ENCODE peak calls at places on chromosomes 6 and 20, in four cellular contexts. J is K562; U is effector memory CD4-positive, alpha-beta T cell; A is SK-N-SH. B is an unnamed sample.

GRCh38 chr6:111494951-111495350 is 11.9 kb upstream of the REV3L start:
- DNase-seq in A (no peak), J (no peak), U (no peak), B (no peak)

GRCh38 chr6:38501931-38502330 is 137.8 kb downstream of the BTBD9 start:
- DNase-seq in A (no peak), J (no peak), U (no peak), B (no peak)

GRCh38 chr6:90397929-90398674 is 101.5 kb upstream of the BACH2 start:
- DNase-seq in A (peak; percentile 26), J (no peak), U (peak; percentile 76), B (no peak)

GRCh38 chr20:36862857-36863668 is 12.9 kb upstream of the TLDC2 start:
- DNase-seq in A (no peak), U (no peak), J (peak; percentile 36), B (no peak)

GRCh38 chr20:52838510-52839241 is 133.5 kb upstream of the TSHZ2 start:
- DNase-seq in U (no peak), A (no peak), J (no peak), B (no peak)

GRCh38 chr20:37142708-37143107 is 36.4 kb upstream of the RPN2 start:
- DNase-seq in J (no peak), U (no peak), A (no peak), B (peak; percentile 19)

GRCh38 chr6:938271-939046 is 245.5 kb upstream of the EXOC2 start:
- DNase-seq in U (no peak), J (no peak), A (no peak), B (no peak)

GRCh38 chr20:51366155-51366886 is 176.2 kb downstream of the NFATC2 start:
- DNase-seq in J (peak; percentile 37), A (no peak), U (no peak), B (peak; percentile 100)

GRCh38 chr6:137043710-137044365 is 927 bp downstream of the IL20RA start:
- DNase-seq in U (no peak), J (no peak), A (no peak), B (no peak)

GRCh38 chr6:141169419-141169818 is 963.3 kb upstream of the GJE1 start:
- DNase-seq in A (no peak), J (no peak), U (no peak), B (peak; percentile 16)

GRCh38 chr6:85472744-85473143 is 22.9 kb downstream of the NT5E start:
- DNase-seq in A (no peak), J (no peak), U (no peak), B (no peak)

GRCh38 chr6:117505337-117505736 is 22.9 kb downstream of the DCBLD1 start:
- DNase-seq in A (no peak), U (no peak), J (no peak), B (no peak)

GRCh38 chr6:25508051-25508450 is 144.0 kb upstream of the SCGN start:
- DNase-seq in J (no peak), A (no peak), U (no peak), B (no peak)

GRCh38 chr6:113907107-113907506 is 50.0 kb downstream of the MARCKS start:
- DNase-seq in A (no peak), U (no peak), J (no peak), B (no peak)

GRCh38 chr6:98024359-98024758 is 741.3 kb upstream of the MMS22L start:
- DNase-seq in A (no peak), U (no peak), J (no peak), B (no peak)

GRCh38 chr6:145842693-145843546 is 28.3 kb upstream of the FBXO30 start:
- DNase-seq in A (peak; percentile 6), U (no peak), J (no peak), B (no peak)

GRCh38 chr6:6230286-6230685 is 90.2 kb downstream of the F13A1 start:
- DNase-seq in J (peak; percentile 19), U (no peak), A (no peak), B (no peak)

GRCh38 chr6:4421837-4422236 is 286.5 kb upstream of the ECI2 start:
- DNase-seq in U (no peak), A (no peak), J (no peak), B (no peak)

GRCh38 chr6:165685302-165685701 is 22.3 kb upstream of the PDE10A start:
- DNase-seq in U (no peak), A (no peak), J (no peak), B (no peak)

GRCh38 chr6:45697605-45698004 is 318.1 kb downstream of the CLIC5 start:
- DNase-seq in U (no peak), A (no peak), J (peak; percentile 5), B (peak; percentile 84)

GRCh38 chr20:46025376-46025783 is 3.6 kb upstream of the SLC12A5 start:
- DNase-seq in A (peak; percentile 30), J (no peak), U (no peak), B (no peak)

GRCh38 chr6:167571550-167571949 is 246.7 kb downstream of the TTLL2 start:
- DNase-seq in U (no peak), A (no peak), J (no peak), B (no peak)

GRCh38 chr20:45336530-45337366 is 11.5 kb downstream of the SDC4 start:
- DNase-seq in J (no peak), U (no peak), A (no peak), B (peak; percentile 95)

GRCh38 chr6:113172531-113172966 is 684.6 kb upstream of the MARCKS start:
- DNase-seq in J (no peak), U (no peak), A (peak; percentile 10), B (no peak)

GRCh38 chr20:34925981-34926380 is 29.6 kb downstream of the GSS start:
- DNase-seq in A (no peak), U (no peak), J (no peak), B (no peak)

GRCh38 chr6:14464049-14464448 is 346.5 kb downstream of the CD83 start:
- DNase-seq in J (peak; percentile 81), A (no peak), U (no peak), B (no peak)

GRCh38 chr20:48196486-48196885 is 411.2 kb upstream of the SULF2 start:
- DNase-seq in U (no peak), J (no peak), A (no peak), B (no peak)

GRCh38 chr20:50586531-50587232 is 76.5 kb downstream of the PTPN1 start:
- DNase-seq in J (no peak), A (no peak), U (no peak), B (no peak)

GRCh38 chr6:164398647-164399046 is 910.8 kb downstream of the C6orf118 start:
- DNase-seq in J (no peak), U (no peak), A (no peak), B (no peak)

GRCh38 chr20:54643761-54644160 is 168.4 kb downstream of the DOK5 start:
- DNase-seq in J (no peak), A (no peak), U (no peak), B (no peak)

GRCh38 chr20:22752324-22752723 is 168.0 kb upstream of the FOXA2 start:
- DNase-seq in U (no peak), A (no peak), J (no peak), B (no peak)

GRCh38 chr6:85460951-85461805 is 11.3 kb downstream of the NT5E start:
- DNase-seq in U (no peak), A (no peak), J (no peak), B (no peak)

GRCh38 chr6:19838442-19839236 is 1.5 kb downstream of the ID4 start:
- DNase-seq in U (no peak), A (peak; percentile 45), J (no peak), B (no peak)

GRCh38 chr6:82836022-82836575 is 229.5 kb downstream of the UBE3D start:
- DNase-seq in U (no peak), J (peak; percentile 56), A (no peak), B (no peak)

GRCh38 chr6:142284419-142284818 is 17.4 kb upstream of the ADGRG6 start:
- DNase-seq in A (no peak), J (no peak), U (no peak), B (no peak)

GRCh38 chr6:107957909-107958688 is at the start of gene SEC63:
- DNase-seq in U (peak; percentile 95), J (peak; percentile 97), A (peak; percentile 98), B (peak; percentile 69)

GRCh38 chr6:21111399-21111725 is 482.2 kb upstream of the SOX4 start:
- DNase-seq in U (no peak), A (no peak), J (no peak), B (no peak)

DNA sequence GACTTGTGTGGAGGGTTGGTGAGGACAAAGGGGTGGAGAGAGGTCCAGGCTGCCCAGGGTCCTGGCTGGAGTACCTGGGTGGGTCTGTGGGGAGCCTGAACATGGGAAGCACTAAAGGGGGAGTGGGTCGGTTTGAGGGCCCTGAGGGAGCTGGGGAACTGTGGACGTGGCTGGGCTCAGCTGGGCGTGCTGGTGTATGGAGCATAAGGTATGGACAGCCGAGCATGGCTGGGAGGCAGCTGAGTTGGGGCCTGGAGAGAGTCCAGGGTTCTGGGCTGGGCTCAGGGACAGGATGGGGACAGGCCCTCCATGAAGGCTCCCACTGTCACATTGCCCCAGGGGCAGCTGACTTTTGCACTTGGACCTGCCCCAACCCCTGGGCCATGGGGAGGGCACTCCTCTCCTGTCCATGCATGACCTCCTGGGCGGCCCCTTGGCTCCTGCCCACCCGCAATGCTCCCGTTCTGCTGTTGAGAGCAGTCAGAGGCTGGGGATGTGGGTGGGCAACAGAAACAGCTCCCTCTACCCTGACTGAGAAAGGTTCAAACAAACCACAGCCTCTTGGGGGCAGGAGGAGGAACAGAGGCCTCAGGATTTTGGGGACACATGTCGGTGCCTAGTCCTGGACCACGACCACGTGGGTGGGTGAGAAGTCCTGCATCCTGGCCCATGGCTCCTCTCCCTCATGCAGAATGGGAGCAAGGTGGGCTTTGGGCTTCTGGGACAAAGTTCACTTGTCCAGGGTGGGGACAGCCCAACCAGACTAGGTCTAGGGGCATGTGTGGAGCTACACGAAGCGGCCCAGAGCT is 4.5 kb downstream of the C20orf204 start:
- DNase-seq in J (no peak), A (no peak), U (no peak), B (no peak)
- H3K27me3 ChIP-seq in J (no peaks in the 10 kb centered on the region), A (no peaks in the 10 kb centered on the region), U (no peaks in the 10 kb centered on the region), B (peaks cover 22% of the 10 kb centered on the region)

GRCh38 chr20:33585413-33585812 is 76.7 kb upstream of the C20orf144 start:
- DNase-seq in J (no peak), U (no peak), A (no peak), B (no peak)
- H3K36me3 ChIP-seq in J (no peaks in the 10 kb centered on the region), U (no peaks in the 10 kb centered on the region), A (no peaks in the 10 kb centered on the region), B (no peaks in the 10 kb centered on the region)

DNA sequence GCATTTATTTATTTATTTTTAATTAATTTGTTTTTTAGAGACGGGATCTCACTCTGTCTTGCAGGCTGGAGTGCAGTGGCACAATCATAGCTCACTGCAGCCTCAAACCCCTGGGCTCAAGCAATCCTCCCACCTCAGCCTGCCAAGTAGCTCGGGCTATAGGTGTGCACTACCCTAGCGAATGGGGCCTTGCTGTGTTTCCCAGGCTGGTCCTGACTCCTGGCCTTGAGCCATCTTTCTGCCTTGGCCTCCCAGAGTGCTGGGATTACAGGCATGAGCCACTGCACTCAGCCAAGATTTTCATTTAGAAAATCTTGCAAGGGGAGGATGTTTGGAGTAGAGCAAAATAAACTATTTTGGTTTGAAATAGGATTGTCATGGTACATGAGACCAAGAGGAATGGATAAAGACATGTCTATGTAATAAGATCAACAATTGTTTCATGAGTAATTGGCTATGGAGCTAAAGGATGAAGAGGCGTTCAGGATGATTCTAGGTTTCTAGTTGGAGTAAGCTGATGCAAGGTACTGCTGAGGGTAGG is 237.8 kb downstream of the UST start:
- DNase-seq in J (no peak), A (no peak), U (no peak), B (no peak)
- H3K4me3 ChIP-seq in J (no peak overlapping the region), A (no peak overlapping the region), U (no peak overlapping the region), B (no peak overlapping the region)

GRCh38 chr6:159169557-159170332 is 545 bp downstream of the FNDC1 start:
- DNase-seq in A (peak; percentile 47), U (no peak), J (no peak), B (no peak)

GRCh38 chr6:159174263-159174974 is 5.2 kb downstream of the FNDC1 start:
- DNase-seq in U (peak; percentile 24), A (peak; percentile 82), J (peak; percentile 82), B (no peak)

GRCh38 chr6:159170999-159171712 is 2.0 kb downstream of the FNDC1 start:
- DNase-seq in A (no peak), U (no peak), J (no peak), B (no peak)

GRCh38 chr6:159170333-159170672 is 1.1 kb downstream of the FNDC1 start:
- DNase-seq in A (no peak), J (no peak), U (no peak), B (no peak)

GRCh38 chr6:159172066-159172465 is 2.9 kb downstream of the FNDC1 start:
- DNase-seq in U (no peak), J (no peak), A (no peak), B (no peak)
- H3K27me3 ChIP-seq in U (peaks cover 31% of the 10 kb centered on the region), J (peaks cover 22% of the 10 kb centered on the region), A (peaks cover 71% of the 10 kb centered on the region), B (peaks cover 24% of the 10 kb centered on the region)

B was measured in BJ.